ENCODE peak calls at places on chromosomes 6 and 20, in four cellular contexts. One of them, this sample, is unnamed. For H4K20me1, the result is how much of the 10 kb centered on the place peaks cover.

GRCh38 chr6:134431306-134431919 is 113.5 kb upstream of the SGK1 start:
- DNase-seq in HepG2: no peak
- DNase-seq in endothelial cell of umbilical vein: no peak
- DNase-seq in fibroblast of lung: no peak
- DNase-seq in this sample: no peak

GRCh38 chr6:30884521-30885480 is 482 bp downstream of the DDR1 start:
- DNase-seq in HepG2: no peak
- DNase-seq in endothelial cell of umbilical vein: no peak
- DNase-seq in fibroblast of lung: peak
- DNase-seq in this sample: peak

GRCh38 chr6:36829919-36830544 is 9.2 kb downstream of the CPNE5 start:
- DNase-seq in HepG2: peak
- DNase-seq in endothelial cell of umbilical vein: peak
- DNase-seq in fibroblast of lung: peak
- DNase-seq in this sample: no peak

GRCh38 chr20:20632644-20633043 is 79.8 kb downstream of the RALGAPA2 start:
- DNase-seq in HepG2: peak
- DNase-seq in endothelial cell of umbilical vein: no peak
- DNase-seq in fibroblast of lung: no peak
- DNase-seq in this sample: no peak

GRCh38 chr6:97586344-97586743 is 303.3 kb upstream of the MMS22L start:
- DNase-seq in HepG2: peak
- DNase-seq in endothelial cell of umbilical vein: no peak
- DNase-seq in fibroblast of lung: peak
- DNase-seq in this sample: no peak

GRCh38 chr20:51412991-51413471 is 129.5 kb downstream of the NFATC2 start:
- DNase-seq in HepG2: peak
- DNase-seq in endothelial cell of umbilical vein: peak
- DNase-seq in fibroblast of lung: no peak
- DNase-seq in this sample: no peak

GRCh38 chr6:41136911-41137310 is 17.2 kb downstream of the TREML1 start:
- DNase-seq in HepG2: no peak
- DNase-seq in endothelial cell of umbilical vein: no peak
- DNase-seq in fibroblast of lung: no peak
- DNase-seq in this sample: no peak

GRCh38 chr6:14645221-14645620 is 527.6 kb downstream of the CD83 start:
- DNase-seq in HepG2: no peak
- DNase-seq in endothelial cell of umbilical vein: no peak
- DNase-seq in fibroblast of lung: no peak
- DNase-seq in this sample: no peak

GRCh38 chr20:53606364-53606985 is 12.8 kb upstream of the ZNF217 start:
- DNase-seq in HepG2: peak
- DNase-seq in endothelial cell of umbilical vein: peak
- DNase-seq in fibroblast of lung: peak
- DNase-seq in this sample: no peak

GRCh38 chr6:30572078-30572605 is 900 bp downstream of the ABCF1 start:
- DNase-seq in HepG2: no peak
- DNase-seq in endothelial cell of umbilical vein: no peak
- DNase-seq in fibroblast of lung: no peak
- DNase-seq in this sample: no peak

GRCh38 chr6:20217900-20218299 is 5.6 kb upstream of the MBOAT1 start:
- DNase-seq in HepG2: no peak
- DNase-seq in endothelial cell of umbilical vein: no peak
- DNase-seq in fibroblast of lung: no peak
- DNase-seq in this sample: no peak

GRCh38 chr6:79601020-79601609 is 30.0 kb upstream of the SH3BGRL2 start:
- DNase-seq in HepG2: peak
- DNase-seq in endothelial cell of umbilical vein: peak
- DNase-seq in fibroblast of lung: peak
- DNase-seq in this sample: no peak

GRCh38 chr20:40641809-40642208 is 47.2 kb downstream of the MAFB start:
- DNase-seq in HepG2: no peak
- DNase-seq in endothelial cell of umbilical vein: no peak
- DNase-seq in fibroblast of lung: no peak
- DNase-seq in this sample: no peak

GRCh38 chr6:167405778-167406532 is 81.1 kb downstream of the TTLL2 start:
- DNase-seq in HepG2: no peak
- DNase-seq in endothelial cell of umbilical vein: no peak
- DNase-seq in fibroblast of lung: no peak
- DNase-seq in this sample: no peak

GRCh38 chr6:34959221-34959620 is 70.2 kb downstream of the ANKS1A start:
- DNase-seq in HepG2: no peak
- DNase-seq in endothelial cell of umbilical vein: no peak
- DNase-seq in fibroblast of lung: no peak
- DNase-seq in this sample: no peak

GRCh38 chr20:25046736-25047666 is 10.9 kb downstream of the ACSS1 start:
- DNase-seq in HepG2: no peak
- DNase-seq in endothelial cell of umbilical vein: no peak
- DNase-seq in fibroblast of lung: no peak
- DNase-seq in this sample: no peak

GRCh38 chr6:64803470-64804166 is 903.4 kb downstream of the EYS start:
- DNase-seq in HepG2: no peak
- DNase-seq in endothelial cell of umbilical vein: no peak
- DNase-seq in fibroblast of lung: no peak
- DNase-seq in this sample: no peak

GRCh38 chr6:15989397-15989796 is 139.5 kb upstream of the MYLIP start:
- DNase-seq in HepG2: no peak
- DNase-seq in endothelial cell of umbilical vein: no peak
- DNase-seq in fibroblast of lung: no peak
- DNase-seq in this sample: no peak

GRCh38 chr6:28597924-28598323 is 72.2 kb downstream of the GPX5 start:
- DNase-seq in HepG2: peak
- DNase-seq in endothelial cell of umbilical vein: no peak
- DNase-seq in fibroblast of lung: peak
- DNase-seq in this sample: no peak

GRCh38 chr20:64025826-64026412 is 10.1 kb upstream of the C20orf204 start:
- DNase-seq in HepG2: no peak
- DNase-seq in endothelial cell of umbilical vein: no peak
- DNase-seq in fibroblast of lung: no peak
- DNase-seq in this sample: no peak
- H4K20me1 ChIP-seq in HepG2: under half
- H4K20me1 ChIP-seq in endothelial cell of umbilical vein: under half
- H4K20me1 ChIP-seq in fibroblast of lung: under half
- H4K20me1 ChIP-seq in this sample: under half

DNA sequence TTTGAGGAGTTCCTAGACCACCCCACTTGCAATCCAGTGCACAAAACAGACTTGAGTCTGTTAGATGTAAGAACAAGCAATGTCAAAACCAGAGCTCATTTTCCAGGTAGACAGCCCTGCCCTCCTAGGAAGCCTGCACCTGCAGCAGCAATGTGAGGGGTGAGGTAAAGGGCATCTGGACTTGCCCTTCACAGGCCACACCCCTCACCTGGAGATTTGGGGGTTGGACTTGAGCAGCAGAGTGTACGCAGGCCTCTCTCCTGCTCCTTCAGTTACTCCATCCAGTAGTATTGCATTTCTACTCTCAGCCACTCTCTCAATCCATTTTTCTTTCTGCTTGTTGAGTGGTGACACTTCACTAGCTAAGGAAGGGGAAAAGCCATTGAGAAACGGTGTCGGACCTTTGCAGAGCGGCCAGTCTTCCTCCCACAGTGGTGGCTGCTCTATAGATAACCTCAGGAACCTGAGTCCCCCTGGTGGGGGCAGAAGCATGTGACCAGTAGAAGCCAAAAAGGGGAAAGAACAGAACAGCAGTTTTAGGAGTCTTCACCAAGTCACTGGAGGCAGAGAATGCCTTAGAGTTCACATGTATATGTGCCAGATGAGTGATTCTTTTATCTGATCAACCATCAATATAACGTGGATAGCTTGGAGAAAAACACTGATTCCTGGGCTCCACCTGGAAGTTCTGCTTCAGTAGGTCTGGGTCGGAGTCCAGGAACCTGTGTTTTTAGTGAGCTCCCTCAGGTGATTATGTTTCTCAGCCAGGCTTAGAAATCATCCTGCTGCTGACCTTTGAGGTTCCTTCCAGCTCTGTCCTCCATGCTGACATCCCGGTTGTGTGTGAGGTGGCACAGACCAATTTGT is 28.0 kb downstream of the ARFGEF2 start:
- DNase-seq in HepG2: peak
- DNase-seq in endothelial cell of umbilical vein: no peak
- DNase-seq in fibroblast of lung: no peak
- DNase-seq in this sample: no peak
- TF ChIP-seq CTCF in HepG2: peak
- TF ChIP-seq CTCF in endothelial cell of umbilical vein: no peak
- TF ChIP-seq CTCF in fibroblast of lung: no peak
- TF ChIP-seq CTCF in this sample: peak

DNA sequence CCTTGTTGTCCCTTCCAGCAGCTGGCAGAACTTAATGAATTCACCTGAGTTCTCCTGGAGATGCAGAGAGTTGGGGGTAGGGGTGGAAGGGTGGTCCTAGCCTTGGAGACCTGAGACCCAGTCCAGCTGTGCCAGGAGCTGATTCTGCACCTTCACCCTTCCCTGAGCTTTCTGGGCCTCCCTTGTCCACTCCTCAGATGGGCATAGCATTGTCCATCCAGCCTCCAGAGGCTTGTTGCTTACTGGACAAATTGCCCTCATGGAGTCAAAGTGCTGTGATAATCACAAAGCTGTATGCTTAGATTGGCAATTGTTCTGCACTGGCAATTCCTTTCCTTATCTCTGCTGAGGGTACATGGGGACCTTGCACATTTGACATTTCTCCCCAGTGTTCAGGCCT is 16.5 kb downstream of the CST9L start:
- DNase-seq in HepG2: no peak
- DNase-seq in endothelial cell of umbilical vein: no peak
- DNase-seq in fibroblast of lung: no peak
- DNase-seq in this sample: no peak
- H3K4me2 ChIP-seq in HepG2: no peak
- H3K4me2 ChIP-seq in endothelial cell of umbilical vein: no peak
- H3K4me2 ChIP-seq in fibroblast of lung: no peak
- H3K4me2 ChIP-seq in this sample: no peak

GRCh38 chr20:34110025-34111013 is 1.7 kb downstream of the EIF2S2 start:
- DNase-seq in HepG2: peak
- DNase-seq in endothelial cell of umbilical vein: peak
- DNase-seq in fibroblast of lung: peak
- DNase-seq in this sample: peak
- H4K20me1 ChIP-seq in HepG2: half or more
- H4K20me1 ChIP-seq in endothelial cell of umbilical vein: under half
- H4K20me1 ChIP-seq in fibroblast of lung: under half
- H4K20me1 ChIP-seq in this sample: under half

GRCh38 chr20:10412591-10413408 is 21.2 kb downstream of the MKKS start:
- DNase-seq in HepG2: no peak
- DNase-seq in endothelial cell of umbilical vein: peak
- DNase-seq in fibroblast of lung: peak
- DNase-seq in this sample: no peak
- TF ChIP-seq CTCF in HepG2: peak
- TF ChIP-seq CTCF in endothelial cell of umbilical vein: no peak
- TF ChIP-seq CTCF in fibroblast of lung: peak
- TF ChIP-seq CTCF in this sample: peak

GRCh38 chr6:1614767-1615650 is 5.3 kb downstream of the FOXC1 start:
- DNase-seq in HepG2: no peak
- DNase-seq in endothelial cell of umbilical vein: peak
- DNase-seq in fibroblast of lung: no peak
- DNase-seq in this sample: no peak
- H3K4me2 ChIP-seq in HepG2: no peak
- H3K4me2 ChIP-seq in endothelial cell of umbilical vein: peak
- H3K4me2 ChIP-seq in fibroblast of lung: no peak
- H3K4me2 ChIP-seq in this sample: no peak